ENCODE peak calls at places on chromosomes 4 and X, in nine cellular contexts. T is non-pigmented ciliary epithelial cell, L is Ammon's horn, P is GM12865, F is NCI-H1105, S is GM13976, N is omental fat pad, X is AG08395, V is nucleus accumbens. G is an unnamed sample.

GRCh38 chr4:142645478-142646108 is 200.5 kb downstream of the INPP4B start:
- DNase-seq in V (no peak), N (no peak), X (no peak), T (no peak), F (no peak), S (no peak), P (peak), L (peak), G (no peak)

GRCh38 chrX:769796-770195 is 139.2 kb downstream of the SHOX start:
- DNase-seq in F (no peak), L (no peak), P (no peak), S (no peak), X (no peak), V (no peak), N (no peak), T (no peak), G (no peak)

GRCh38 chrX:148282504-148282903 is 217.9 kb upstream of the AFF2 start:
- DNase-seq in V (no peak), F (no peak), T (no peak), P (no peak), X (no peak), L (no peak), S (no peak), N (no peak), G (no peak)

GRCh38 chr4:61753739-61754138 is 553.6 kb downstream of the ADGRL3 start:
- DNase-seq in V (no peak), N (no peak), P (no peak), S (no peak), L (no peak), F (no peak), X (no peak), T (no peak), G (no peak)

GRCh38 chr4:7852568-7853185 is 87.0 kb downstream of the AFAP1 start:
- DNase-seq in F (no peak), V (no peak), T (no peak), N (no peak), S (no peak), L (no peak), P (peak), X (no peak), G (no peak)

GRCh38 chr4:173538903-173539445 is 8.9 kb upstream of the HAND2 start:
- DNase-seq in X (no peak), N (no peak), P (no peak), L (no peak), S (no peak), F (no peak), V (no peak), T (no peak), G (no peak)

GRCh38 chr4:148021706-148022105 is 289.8 kb downstream of the ARHGAP10 start:
- DNase-seq in V (no peak), P (no peak), L (no peak), N (no peak), T (no peak), F (no peak), S (no peak), X (no peak), G (no peak)

GRCh38 chr4:5958199-5958735 is 60.0 kb downstream of the C4orf50 start:
- DNase-seq in F (no peak), T (no peak), S (no peak), L (no peak), V (no peak), N (no peak), X (no peak), P (no peak), G (no peak)

GRCh38 chr4:168139336-168139735 is 47.0 kb downstream of the ANXA10 start:
- DNase-seq in S (no peak), L (no peak), V (no peak), F (no peak), P (no peak), N (no peak), X (no peak), T (peak), G (no peak)

GRCh38 chr4:95835672-95836071 is 4.2 kb upstream of the PDHA2 start:
- DNase-seq in N (no peak), X (no peak), F (no peak), V (no peak), S (no peak), T (no peak), L (peak), P (peak), G (peak)

GRCh38 chr4:70902577-70903281 is 560 bp downstream of the MOB1B start:
- DNase-seq in P (no peak), L (peak), F (peak), S (peak), T (no peak), X (peak), V (no peak), N (no peak), G (no peak)

G was measured in midbrain.